ENCODE peak calls at places on chromosomes 3 and 15, in four cellular contexts. X is right lobe of liver, W is dorsolateral prefrontal cortex, P is AG04450. H is an unnamed sample.

GRCh38 chr3:137075020-137075419 is 117.2 kb downstream of the IL20RB start:
- DNase-seq in X (no peak), W (no peak), P (no peak), H (no peak)

GRCh38 chr3:67551366-67552016 is 102.9 kb downstream of the SUCLG2 start:
- DNase-seq in X (no peak), W (no peak), P (no peak), H (no peak)

GRCh38 chr15:58528197-58528870 is 96.5 kb downstream of the LIPC start:
- DNase-seq in X (peak; percentile 81), W (no peak), P (no peak), H (peak; percentile 57)

GRCh38 chr3:108285176-108285575 is 11.2 kb upstream of the HHLA2 start:
- DNase-seq in X (no peak), W (no peak), P (no peak), H (no peak)

GRCh38 chr3:128572644-128573105 is 77.9 kb downstream of the RPN1 start:
- DNase-seq in X (no peak), W (no peak), P (no peak), H (no peak)

GRCh38 chr3:31445701-31446100 is 87.0 kb upstream of the STT3B start:
- DNase-seq in X (no peak), W (no peak), P (no peak), H (no peak)

GRCh38 chr3:53166781-53167291 is 5.8 kb downstream of the PRKCD start:
- DNase-seq in X (no peak), W (no peak), P (peak; percentile 11), H (no peak)

GRCh38 chr3:86333636-86334035 is 657.3 kb downstream of the VGLL3 start:
- DNase-seq in X (no peak), W (no peak), P (no peak), H (no peak)

GRCh38 chr3:186789554-186790260 is 6.3 kb downstream of the EIF4A2 start:
- DNase-seq in X (no peak), W (no peak), P (no peak), H (no peak)

GRCh38 chr3:177340243-177340830 is 143.1 kb upstream of the TBL1XR1 start:
- DNase-seq in X (no peak), W (no peak), P (no peak), H (no peak)

GRCh38 chr15:78841307-78841706 is 30.0 kb upstream of the ADAMTS7 start:
- DNase-seq in X (no peak), W (no peak), P (no peak), H (no peak)

GRCh38 chr15:96327155-96327741 is 3.3 kb upstream of the NR2F2 start:
- DNase-seq in X (no peak), W (no peak), P (peak; percentile 71), H (no peak)

GRCh38 chr3:122810706-122811105 is 15.8 kb downstream of the SLC49A4 start:
- DNase-seq in X (no peak), W (no peak), P (no peak), H (no peak)

GRCh38 chr3:50655009-50655830 is 19.5 kb upstream of the DOCK3 start:
- DNase-seq in X (no peak), W (no peak), P (no peak), H (peak; percentile 44)

GRCh38 chr15:79283252-79284048 is 928 bp downstream of the ANKRD34C start:
- DNase-seq in X (no peak), W (peak; percentile 31), P (no peak), H (no peak)

GRCh38 chr15:99764521-99764920 is 31.3 kb upstream of the LYSMD4 start:
- DNase-seq in X (no peak), W (no peak), P (no peak), H (no peak)

GRCh38 chr15:33912326-33912725 is 56.0 kb upstream of the CHRM5 start:
- DNase-seq in X (no peak), W (no peak), P (no peak), H (no peak)

GRCh38 chr3:196688349-196688748 is 23.7 kb downstream of the CEP19 start:
- DNase-seq in X (peak; percentile 56), W (no peak), P (peak; percentile 3), H (no peak)

GRCh38 chr3:108006077-108006675 is 84.7 kb downstream of the CD47 start:
- DNase-seq in X (peak; percentile 57), W (no peak), P (no peak), H (no peak)

GRCh38 chr3:76753599-76753998 is 286.3 kb upstream of the ROBO2 start:
- DNase-seq in X (no peak), W (no peak), P (no peak), H (no peak)

GRCh38 chr3:173902866-173903265 is 505.3 kb downstream of the NLGN1 start:
- DNase-seq in X (no peak), W (no peak), P (no peak), H (no peak)

GRCh38 chr3:31377045-31377642 is 155.6 kb upstream of the STT3B start:
- DNase-seq in X (no peak), W (no peak), P (peak; percentile 44), H (no peak)

GRCh38 chr15:72339777-72340177 is 19.8 kb upstream of the CELF6 start:
- DNase-seq in X (no peak), W (no peak), P (peak; percentile 80), H (no peak)

GRCh38 chr3:9122732-9123364 is 126.6 kb downstream of the SRGAP3 start:
- DNase-seq in X (no peak), W (no peak), P (no peak), H (no peak)

GRCh38 chr3:123046262-123046873 is 18.8 kb upstream of the SEMA5B start:
- DNase-seq in X (no peak), W (no peak), P (no peak), H (no peak)

GRCh38 chr3:39962566-39962965 is 153.2 kb downstream of the MYRIP start:
- DNase-seq in X (no peak), W (no peak), P (no peak), H (no peak)

GRCh38 chr3:17841190-17841828 is 98.9 kb upstream of the TBC1D5 start:
- DNase-seq in X (peak; percentile 73), W (peak; percentile 61), P (peak; percentile 27), H (no peak)

GRCh38 chr15:52427804-52428203 is 100.9 kb downstream of the MYO5A start:
- DNase-seq in X (no peak), W (no peak), P (peak; percentile 30), H (no peak)

GRCh38 chr3:30655187-30655812 is 48.9 kb downstream of the TGFBR2 start:
- DNase-seq in X (no peak), W (no peak), P (no peak), H (no peak)

GRCh38 chr3:183883291-183884096 is 1.2 kb downstream of the PARL start:
- DNase-seq in X (no peak), W (no peak), P (no peak), H (no peak)

GRCh38 chr15:50880651-50881114 is 27.8 kb upstream of the AP4E1 start:
- DNase-seq in X (no peak), W (no peak), P (peak; percentile 43), H (no peak)

GRCh38 chr3:176046717-176047116 is 1150.6 kb downstream of the TBL1XR1 start:
- DNase-seq in X (no peak), W (no peak), P (no peak), H (no peak)

GRCh38 chr3:29642393-29643033 is 361.6 kb downstream of the RBMS3 start:
- DNase-seq in X (no peak), W (no peak), P (peak; percentile 15), H (no peak)

GRCh38 chr3:16071246-16071645 is 103.2 kb upstream of the GALNT15 start:
- DNase-seq in X (no peak), W (no peak), P (no peak), H (no peak)

GRCh38 chr3:184229424-184230080 is at the start of gene VWA5B2:
- DNase-seq in X (peak; percentile 48), W (peak; percentile 65), P (no peak), H (no peak)

GRCh38 chr15:68186671-68187397 is 18.3 kb downstream of the CALML4 start:
- DNase-seq in X (no peak), W (no peak), P (peak; percentile 46), H (no peak)

GRCh38 chr3:142976621-142977398 is 13.3 kb upstream of the PAQR9 start:
- DNase-seq in X (peak; percentile 58), W (peak; percentile 35), P (peak; percentile 85), H (no peak)

GRCh38 chr3:126348308-126348920 is 8.8 kb downstream of the KLF15 start:
- DNase-seq in X (no peak), W (no peak), P (no peak), H (no peak)
- TF ChIP-seq CTCF in X (peak; percentile 9), W (no peak), P (peak; percentile 21), H (peak; percentile 34)

GRCh38 chr3:69325151-69325550 is 60.7 kb downstream of the FRMD4B start:
- DNase-seq in X (no peak), W (no peak), P (no peak), H (no peak)

GRCh38 chr3:69326821-69327433 is 59.0 kb downstream of the FRMD4B start:
- DNase-seq in X (no peak), W (no peak), P (no peak), H (no peak)

GRCh38 chr3:69323941-69324340 is 61.9 kb downstream of the FRMD4B start:
- DNase-seq in X (no peak), W (no peak), P (no peak), H (no peak)

GRCh38 chr3:69322110-69322509 is 63.8 kb downstream of the FRMD4B start:
- DNase-seq in X (no peak), W (no peak), P (no peak), H (no peak)

GRCh38 chr3:69324362-69325025 is 61.4 kb downstream of the FRMD4B start:
- DNase-seq in X (no peak), W (no peak), P (no peak), H (no peak)
- TF ChIP-seq CTCF in X (peak; percentile 20), W (peak; percentile 59), P (no peak), H (peak; percentile 70)

GRCh38 chr3:27591811-27592210 is 107.6 kb upstream of the SLC4A7 start:
- DNase-seq in X (no peak), W (no peak), P (no peak), H (no peak)

GRCh38 chr3:27593173-27593572 is 109.0 kb upstream of the SLC4A7 start:
- DNase-seq in X (no peak), W (no peak), P (no peak), H (no peak)

GRCh38 chr3:27596920-27597319 is 112.7 kb upstream of the SLC4A7 start:
- DNase-seq in X (no peak), W (no peak), P (no peak), H (no peak)

GRCh38 chr3:27596334-27596841 is 112.2 kb upstream of the SLC4A7 start:
- DNase-seq in X (no peak), W (no peak), P (no peak), H (no peak)

DNA sequence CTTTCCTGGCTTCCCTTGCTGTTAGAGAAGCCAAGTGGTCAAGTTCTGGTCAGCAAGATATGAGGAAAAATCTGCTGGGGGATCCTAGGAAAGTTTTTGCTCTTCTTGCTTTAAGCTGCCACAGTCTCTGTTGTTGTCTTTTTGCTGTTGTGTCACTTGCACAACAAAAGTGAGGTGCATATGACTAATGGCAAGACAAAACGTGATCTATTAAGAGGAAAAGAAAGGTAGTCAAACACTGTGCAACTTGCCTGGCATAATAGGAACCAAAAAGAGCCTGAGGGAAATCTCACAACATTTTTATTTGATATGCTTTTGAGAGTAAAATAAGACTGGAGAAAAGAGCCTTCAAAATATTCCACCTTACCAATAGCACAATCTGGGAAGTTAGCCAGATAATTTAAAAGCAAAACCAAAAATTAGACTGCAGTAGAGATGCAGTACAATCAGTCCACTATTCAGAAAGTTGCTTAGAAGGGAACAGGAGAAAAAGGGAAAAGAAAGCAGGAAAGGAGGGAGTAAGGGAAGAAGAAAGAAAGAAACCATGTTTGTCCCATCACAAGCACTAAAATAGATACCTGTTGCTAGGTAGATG is 110.0 kb upstream of the SLC4A7 start:
- DNase-seq in X (no peak), W (no peak), P (no peak), H (no peak)
- TF ChIP-seq CTCF in X (no peak), W (no peak), P (no peak), H (no peak)

GRCh38 chr3:54870423-54870822 is 57.4 kb downstream of the LRTM1 start:
- DNase-seq in X (no peak), W (no peak), P (peak; percentile 89), H (no peak)
- TF ChIP-seq CTCF in X (peak; percentile 34), W (peak; percentile 68), P (peak; percentile 80), H (peak; percentile 89)